ENCODE peak calls at places on chromosomes 12 and 14, in six cellular contexts. E is naive thymus-derived CD8-positive, alpha-beta T cell; Q is pulmonary artery endothelial cell; W is KBM-7; D is fibroblast of lung; F is stimulated activated CD4-positive, alpha-beta T cell treated with anti-CD3 and anti-CD28 coated beads, TNF-alpha, amount 100 ng/mL, for 1 hour. O is an unnamed sample.

GRCh38 chr12:1618489-1618888 is 10.5 kb upstream of the WNT5B start:
- DNase-seq in F (no peak), D (peak; percentile 37), W (peak; percentile 57), E (no peak), Q (no peak), O (no peak)

GRCh38 chr12:67430708-67431335 is 161.7 kb downstream of the CAND1 start:
- DNase-seq in W (no peak), D (no peak), E (no peak), Q (no peak), F (no peak), O (no peak)

GRCh38 chr14:24804813-24805212 is 170.8 kb upstream of the GZMB start:
- DNase-seq in Q (no peak), E (no peak), D (peak; percentile 15), W (no peak), F (no peak), O (no peak)

GRCh38 chr14:57266060-57266459 is 2.6 kb downstream of the EXOC5 start:
- DNase-seq in E (no peak), Q (peak; percentile 22), F (no peak), W (peak; percentile 8), D (no peak), O (no peak)

GRCh38 chr14:77120771-77121743 is 20.5 kb downstream of the ZDHHC22 start:
- DNase-seq in E (no peak), W (peak; percentile 44), F (no peak), Q (no peak), D (no peak), O (no peak)

GRCh38 chr14:33792387-33793368 is 158.2 kb downstream of the EGLN3 start:
- DNase-seq in F (no peak), W (peak; percentile 70), D (peak; percentile 82), Q (peak; percentile 52), E (peak; percentile 35), O (no peak)

GRCh38 chr12:103705927-103706326 is 118.9 kb downstream of the STAB2 start:
- DNase-seq in D (no peak), Q (no peak), F (no peak), E (no peak), W (no peak), O (no peak)

GRCh38 chr14:79809849-79810612 is 401.3 kb downstream of the DIO2 start:
- DNase-seq in E (no peak), W (peak; percentile 12), F (no peak), Q (no peak), D (peak; percentile 12), O (no peak)

GRCh38 chr14:22689186-22689585 is 45.0 kb upstream of the OR6J1 start:
- DNase-seq in E (no peak), D (peak; percentile 99), W (peak; percentile 16), Q (peak; percentile 99), F (no peak), O (no peak)

GRCh38 chr14:76761849-76762616 is 765 bp downstream of the VASH1 start:
- DNase-seq in F (no peak), Q (no peak), E (no peak), W (no peak), D (no peak), O (no peak)